ENCODE peak calls at places on chromosomes 5 and 9, in six cellular contexts. One of them, this sample, is unnamed.

GRCh38 chr5:141326088-141326854 is 4.0 kb upstream of the PCDHGA1 start:
- DNase-seq in AML-193: no peak
- DNase-seq in hepatocyte: peak
- DNase-seq in spleen: peak
- DNase-seq in left cardiac atrium: peak
- DNase-seq in lung microvascular endothelial cell: peak
- DNase-seq in this sample: peak

GRCh38 chr5:153543959-153544470 is 53.5 kb downstream of the GRIA1 start:
- DNase-seq in spleen: no peak
- DNase-seq in AML-193: no peak
- DNase-seq in lung microvascular endothelial cell: no peak
- DNase-seq in left cardiac atrium: no peak
- DNase-seq in hepatocyte: no peak
- DNase-seq in this sample: no peak

GRCh38 chr9:101736723-101737122 is 1.7 kb downstream of the GRIN3A start:
- DNase-seq in spleen: no peak
- DNase-seq in AML-193: no peak
- DNase-seq in left cardiac atrium: peak
- DNase-seq in hepatocyte: peak
- DNase-seq in lung microvascular endothelial cell: no peak
- DNase-seq in this sample: peak

GRCh38 chr5:115227281-115227680 is 35.4 kb downstream of the PGGT1B start:
- DNase-seq in left cardiac atrium: no peak
- DNase-seq in spleen: no peak
- DNase-seq in lung microvascular endothelial cell: no peak
- DNase-seq in AML-193: no peak
- DNase-seq in hepatocyte: no peak
- DNase-seq in this sample: no peak

GRCh38 chr5:175468892-175469291 is 9.5 kb upstream of the SFXN1 start:
- DNase-seq in hepatocyte: no peak
- DNase-seq in AML-193: no peak
- DNase-seq in spleen: no peak
- DNase-seq in left cardiac atrium: no peak
- DNase-seq in lung microvascular endothelial cell: no peak
- DNase-seq in this sample: no peak

GRCh38 chr9:4141201-4141750 is 158.6 kb downstream of the GLIS3 start:
- DNase-seq in hepatocyte: no peak
- DNase-seq in spleen: no peak
- DNase-seq in lung microvascular endothelial cell: no peak
- DNase-seq in AML-193: no peak
- DNase-seq in left cardiac atrium: no peak
- DNase-seq in this sample: no peak

GRCh38 chr5:119840175-119840574 is 210.8 kb downstream of the FAM170A start:
- DNase-seq in left cardiac atrium: no peak
- DNase-seq in lung microvascular endothelial cell: no peak
- DNase-seq in hepatocyte: no peak
- DNase-seq in spleen: no peak
- DNase-seq in AML-193: peak
- DNase-seq in this sample: no peak

GRCh38 chr5:142023836-142024235 is 11.0 kb upstream of the GNPDA1 start:
- DNase-seq in AML-193: no peak
- DNase-seq in hepatocyte: no peak
- DNase-seq in lung microvascular endothelial cell: no peak
- DNase-seq in left cardiac atrium: no peak
- DNase-seq in spleen: no peak
- DNase-seq in this sample: no peak

GRCh38 chr9:36386396-36386795 is 13.7 kb downstream of the RNF38 start:
- DNase-seq in lung microvascular endothelial cell: no peak
- DNase-seq in hepatocyte: no peak
- DNase-seq in left cardiac atrium: no peak
- DNase-seq in AML-193: no peak
- DNase-seq in spleen: no peak
- DNase-seq in this sample: no peak

GRCh38 chr9:2281031-2281802 is 266.1 kb downstream of the SMARCA2 start:
- DNase-seq in lung microvascular endothelial cell: no peak
- DNase-seq in hepatocyte: peak
- DNase-seq in AML-193: no peak
- DNase-seq in left cardiac atrium: no peak
- DNase-seq in spleen: no peak
- DNase-seq in this sample: no peak

GRCh38 chr5:158139161-158139560 is 280.2 kb upstream of the CLINT1 start:
- DNase-seq in lung microvascular endothelial cell: no peak
- DNase-seq in hepatocyte: no peak
- DNase-seq in left cardiac atrium: no peak
- DNase-seq in AML-193: no peak
- DNase-seq in spleen: no peak
- DNase-seq in this sample: no peak

GRCh38 chr9:112852741-112853505 is 37.8 kb downstream of the SLC46A2 start:
- DNase-seq in lung microvascular endothelial cell: no peak
- DNase-seq in hepatocyte: no peak
- DNase-seq in spleen: no peak
- DNase-seq in left cardiac atrium: no peak
- DNase-seq in AML-193: no peak
- DNase-seq in this sample: no peak

GRCh38 chr5:88785396-88786216 is 97.4 kb downstream of the MEF2C start:
- DNase-seq in left cardiac atrium: peak
- DNase-seq in AML-193: no peak
- DNase-seq in lung microvascular endothelial cell: peak
- DNase-seq in spleen: no peak
- DNase-seq in hepatocyte: peak
- DNase-seq in this sample: no peak

GRCh38 chr5:134874831-134875655 is 872 bp downstream of the TXNDC15 start:
- DNase-seq in left cardiac atrium: peak
- DNase-seq in AML-193: peak
- DNase-seq in hepatocyte: peak
- DNase-seq in spleen: peak
- DNase-seq in lung microvascular endothelial cell: peak
- DNase-seq in this sample: peak

GRCh38 chr5:138664276-138664943 is 88.8 kb upstream of the CTNNA1 start:
- DNase-seq in hepatocyte: peak
- DNase-seq in lung microvascular endothelial cell: peak
- DNase-seq in AML-193: no peak
- DNase-seq in spleen: no peak
- DNase-seq in left cardiac atrium: no peak
- DNase-seq in this sample: no peak

GRCh38 chr9:5869315-5870019 is 21.2 kb upstream of the MLANA start:
- DNase-seq in spleen: no peak
- DNase-seq in left cardiac atrium: no peak
- DNase-seq in AML-193: no peak
- DNase-seq in lung microvascular endothelial cell: no peak
- DNase-seq in hepatocyte: no peak
- DNase-seq in this sample: no peak

GRCh38 chr5:169431386-169431785 is 130.4 kb upstream of the SLIT3 start:
- DNase-seq in hepatocyte: no peak
- DNase-seq in AML-193: no peak
- DNase-seq in left cardiac atrium: no peak
- DNase-seq in lung microvascular endothelial cell: no peak
- DNase-seq in spleen: no peak
- DNase-seq in this sample: no peak

GRCh38 chr5:132049093-132049492 is 11.4 kb upstream of the IL3 start:
- DNase-seq in AML-193: no peak
- DNase-seq in left cardiac atrium: no peak
- DNase-seq in spleen: no peak
- DNase-seq in lung microvascular endothelial cell: no peak
- DNase-seq in hepatocyte: no peak
- DNase-seq in this sample: no peak

GRCh38 chr5:33690736-33691135 is 201.1 kb downstream of the ADAMTS12 start:
- DNase-seq in AML-193: no peak
- DNase-seq in hepatocyte: no peak
- DNase-seq in left cardiac atrium: no peak
- DNase-seq in lung microvascular endothelial cell: peak
- DNase-seq in spleen: no peak
- DNase-seq in this sample: no peak

GRCh38 chr9:20904995-20905394 is 126.4 kb downstream of the HACD4 start:
- DNase-seq in AML-193: no peak
- DNase-seq in lung microvascular endothelial cell: no peak
- DNase-seq in hepatocyte: no peak
- DNase-seq in left cardiac atrium: no peak
- DNase-seq in spleen: no peak
- DNase-seq in this sample: no peak

GRCh38 chr5:91212336-91213092 is 170.6 kb downstream of the ARRDC3 start:
- DNase-seq in spleen: no peak
- DNase-seq in hepatocyte: peak
- DNase-seq in AML-193: no peak
- DNase-seq in left cardiac atrium: peak
- DNase-seq in lung microvascular endothelial cell: peak
- DNase-seq in this sample: peak

GRCh38 chr5:93723005-93723404 is 18.4 kb downstream of the POU5F2 start:
- DNase-seq in lung microvascular endothelial cell: peak
- DNase-seq in left cardiac atrium: no peak
- DNase-seq in AML-193: no peak
- DNase-seq in spleen: no peak
- DNase-seq in hepatocyte: no peak
- DNase-seq in this sample: no peak

GRCh38 chr9:7121664-7122063 is 363.9 kb downstream of the KDM4C start:
- DNase-seq in hepatocyte: no peak
- DNase-seq in lung microvascular endothelial cell: no peak
- DNase-seq in spleen: no peak
- DNase-seq in left cardiac atrium: no peak
- DNase-seq in AML-193: no peak
- DNase-seq in this sample: no peak

GRCh38 chr9:99720455-99721050 is 101.1 kb upstream of the NR4A3 start:
- DNase-seq in lung microvascular endothelial cell: peak
- DNase-seq in spleen: no peak
- DNase-seq in AML-193: peak
- DNase-seq in left cardiac atrium: no peak
- DNase-seq in hepatocyte: no peak
- DNase-seq in this sample: no peak

GRCh38 chr5:126003309-126003708 is 419.9 kb upstream of the GRAMD2B start:
- DNase-seq in AML-193: no peak
- DNase-seq in spleen: no peak
- DNase-seq in lung microvascular endothelial cell: no peak
- DNase-seq in hepatocyte: peak
- DNase-seq in left cardiac atrium: peak
- DNase-seq in this sample: peak

GRCh38 chr5:58261605-58262004 is 198.3 kb downstream of the PLK2 start:
- DNase-seq in AML-193: no peak
- DNase-seq in left cardiac atrium: no peak
- DNase-seq in lung microvascular endothelial cell: peak
- DNase-seq in hepatocyte: no peak
- DNase-seq in spleen: no peak
- DNase-seq in this sample: no peak

This sample was measured in aorta.